ENCODE peak calls at places on chromosomes 5 and 9, in five cellular contexts. One of them, this sample, is unnamed.

GRCh38 chr5:135456238-135457099 is 4.3 kb upstream of the TIFAB start:
- DNase-seq in mesothelial cell of epicardium: no peak
- DNase-seq in bronchial epithelial cell: peak; percentile 91
- DNase-seq in Calu3: peak; percentile 13
- DNase-seq in brain microvascular endothelial cell: peak; percentile 83
- DNase-seq in this sample: no peak

GRCh38 chr9:89422151-89422918 is 75.6 kb downstream of the SEMA4D start:
- DNase-seq in mesothelial cell of epicardium: no peak
- DNase-seq in bronchial epithelial cell: peak; percentile 43
- DNase-seq in Calu3: no peak
- DNase-seq in brain microvascular endothelial cell: peak; percentile 43
- DNase-seq in this sample: no peak

GRCh38 chr5:96816430-96816939 is 8.7 kb upstream of the ERAP1 start:
- DNase-seq in mesothelial cell of epicardium: no peak
- DNase-seq in bronchial epithelial cell: no peak
- DNase-seq in Calu3: no peak
- DNase-seq in brain microvascular endothelial cell: no peak
- DNase-seq in this sample: no peak

GRCh38 chr5:59923465-59923864 is 29.9 kb upstream of the PDE4D start:
- DNase-seq in mesothelial cell of epicardium: no peak
- DNase-seq in bronchial epithelial cell: peak; percentile 21
- DNase-seq in Calu3: peak; percentile 9
- DNase-seq in brain microvascular endothelial cell: peak; percentile 20
- DNase-seq in this sample: no peak

GRCh38 chr9:21096172-21096900 is 18.6 kb upstream of the IFNB1 start:
- DNase-seq in mesothelial cell of epicardium: no peak
- DNase-seq in bronchial epithelial cell: peak; percentile 78
- DNase-seq in Calu3: peak; percentile 7
- DNase-seq in brain microvascular endothelial cell: peak; percentile 26
- DNase-seq in this sample: no peak

GRCh38 chr9:19231126-19232035 is 888 bp downstream of the DENND4C start:
- DNase-seq in mesothelial cell of epicardium: no peak
- DNase-seq in bronchial epithelial cell: peak; percentile 32
- DNase-seq in Calu3: peak; percentile 12
- DNase-seq in brain microvascular endothelial cell: peak; percentile 2
- DNase-seq in this sample: no peak

GRCh38 chr5:19488786-19489185 is 499.2 kb downstream of the CDH18 start:
- DNase-seq in mesothelial cell of epicardium: no peak
- DNase-seq in bronchial epithelial cell: no peak
- DNase-seq in Calu3: no peak
- DNase-seq in brain microvascular endothelial cell: no peak
- DNase-seq in this sample: no peak

GRCh38 chr9:137434498-137435380 is 6.4 kb downstream of the ENTPD8 start:
- DNase-seq in mesothelial cell of epicardium: no peak
- DNase-seq in bronchial epithelial cell: no peak
- DNase-seq in Calu3: no peak
- DNase-seq in brain microvascular endothelial cell: no peak
- DNase-seq in this sample: peak; percentile 10

GRCh38 chr9:16726718-16727451 is 143.6 kb downstream of the BNC2 start:
- DNase-seq in mesothelial cell of epicardium: peak; percentile 88
- DNase-seq in bronchial epithelial cell: peak; percentile 53
- DNase-seq in Calu3: peak; percentile 51
- DNase-seq in brain microvascular endothelial cell: peak; percentile 83
- DNase-seq in this sample: peak; percentile 69

GRCh38 chr9:22528485-22528884 is 81.9 kb downstream of the DMRTA1 start:
- DNase-seq in mesothelial cell of epicardium: no peak
- DNase-seq in bronchial epithelial cell: no peak
- DNase-seq in Calu3: no peak
- DNase-seq in brain microvascular endothelial cell: no peak
- DNase-seq in this sample: no peak

GRCh38 chr9:70988551-70988950 is 132.9 kb downstream of the TRPM3 start:
- DNase-seq in mesothelial cell of epicardium: no peak
- DNase-seq in bronchial epithelial cell: no peak
- DNase-seq in Calu3: no peak
- DNase-seq in brain microvascular endothelial cell: no peak
- DNase-seq in this sample: no peak

GRCh38 chr5:100900142-100900795 is 2.8 kb downstream of the ST8SIA4 start:
- DNase-seq in mesothelial cell of epicardium: peak; percentile 39
- DNase-seq in bronchial epithelial cell: peak; percentile 33
- DNase-seq in Calu3: no peak
- DNase-seq in brain microvascular endothelial cell: peak; percentile 43
- DNase-seq in this sample: no peak

GRCh38 chr5:178854284-178854683 is 5.5 kb upstream of the ZNF354B start:
- DNase-seq in mesothelial cell of epicardium: no peak
- DNase-seq in bronchial epithelial cell: no peak
- DNase-seq in Calu3: no peak
- DNase-seq in brain microvascular endothelial cell: no peak
- DNase-seq in this sample: no peak

GRCh38 chr5:2270467-2270866 is 387.7 kb upstream of the IRX4 start:
- DNase-seq in mesothelial cell of epicardium: no peak
- DNase-seq in bronchial epithelial cell: no peak
- DNase-seq in Calu3: no peak
- DNase-seq in brain microvascular endothelial cell: no peak
- DNase-seq in this sample: no peak

GRCh38 chr9:22265534-22265933 is 181.1 kb upstream of the DMRTA1 start:
- DNase-seq in mesothelial cell of epicardium: no peak
- DNase-seq in bronchial epithelial cell: no peak
- DNase-seq in Calu3: no peak
- DNase-seq in brain microvascular endothelial cell: no peak
- DNase-seq in this sample: no peak

GRCh38 chr9:136078498-136079011 is 16.5 kb downstream of the NACC2 start:
- DNase-seq in mesothelial cell of epicardium: no peak
- DNase-seq in bronchial epithelial cell: no peak
- DNase-seq in Calu3: no peak
- DNase-seq in brain microvascular endothelial cell: no peak
- DNase-seq in this sample: no peak

GRCh38 chr5:177982072-177982727 is 13.8 kb downstream of the PROP1 start:
- DNase-seq in mesothelial cell of epicardium: no peak
- DNase-seq in bronchial epithelial cell: no peak
- DNase-seq in Calu3: peak; percentile 60
- DNase-seq in brain microvascular endothelial cell: no peak
- DNase-seq in this sample: no peak

GRCh38 chr9:129307227-129307970 is 129.3 kb upstream of the IER5L start:
- DNase-seq in mesothelial cell of epicardium: no peak
- DNase-seq in bronchial epithelial cell: peak; percentile 12
- DNase-seq in Calu3: no peak
- DNase-seq in brain microvascular endothelial cell: no peak
- DNase-seq in this sample: no peak

GRCh38 chr9:34552606-34552981 is 29.8 kb upstream of the ENHO start:
- DNase-seq in mesothelial cell of epicardium: no peak
- DNase-seq in bronchial epithelial cell: no peak
- DNase-seq in Calu3: no peak
- DNase-seq in brain microvascular endothelial cell: no peak
- DNase-seq in this sample: no peak

GRCh38 chr9:16640649-16641048 is 229.8 kb downstream of the BNC2 start:
- DNase-seq in mesothelial cell of epicardium: no peak
- DNase-seq in bronchial epithelial cell: no peak
- DNase-seq in Calu3: no peak
- DNase-seq in brain microvascular endothelial cell: no peak
- DNase-seq in this sample: no peak

GRCh38 chr9:129703121-129703520 is 37.7 kb downstream of the PRRX2 start:
- DNase-seq in mesothelial cell of epicardium: no peak
- DNase-seq in bronchial epithelial cell: no peak
- DNase-seq in Calu3: no peak
- DNase-seq in brain microvascular endothelial cell: no peak
- DNase-seq in this sample: no peak

GRCh38 chr9:20838218-20838617 is 154.2 kb downstream of the FOCAD start:
- DNase-seq in mesothelial cell of epicardium: no peak
- DNase-seq in bronchial epithelial cell: peak; percentile 18
- DNase-seq in Calu3: no peak
- DNase-seq in brain microvascular endothelial cell: no peak
- DNase-seq in this sample: no peak

GRCh38 chr9:37302277-37302676 is 120.2 kb upstream of the GRHPR start:
- DNase-seq in mesothelial cell of epicardium: no peak
- DNase-seq in bronchial epithelial cell: no peak
- DNase-seq in Calu3: no peak
- DNase-seq in brain microvascular endothelial cell: no peak
- DNase-seq in this sample: no peak

GRCh38 chr9:87193925-87194380 is 246.6 kb upstream of the GAS1 start:
- DNase-seq in mesothelial cell of epicardium: no peak
- DNase-seq in bronchial epithelial cell: peak; percentile 41
- DNase-seq in Calu3: no peak
- DNase-seq in brain microvascular endothelial cell: peak; percentile 86
- DNase-seq in this sample: no peak

GRCh38 chr5:113022661-113023060 is 46.1 kb downstream of the DCP2 start:
- DNase-seq in mesothelial cell of epicardium: no peak
- DNase-seq in bronchial epithelial cell: peak; percentile 54
- DNase-seq in Calu3: no peak
- DNase-seq in brain microvascular endothelial cell: no peak
- DNase-seq in this sample: no peak

GRCh38 chr5:138180183-138180782 is 1.4 kb downstream of the KIF20A start:
- DNase-seq in mesothelial cell of epicardium: no peak
- DNase-seq in bronchial epithelial cell: peak; percentile 84
- DNase-seq in Calu3: peak; percentile 35
- DNase-seq in brain microvascular endothelial cell: peak; percentile 54
- DNase-seq in this sample: no peak

GRCh38 chr5:9015937-9016270 is 530.0 kb downstream of the SEMA5A start:
- DNase-seq in mesothelial cell of epicardium: no peak
- DNase-seq in bronchial epithelial cell: no peak
- DNase-seq in Calu3: no peak
- DNase-seq in brain microvascular endothelial cell: peak; percentile 32
- DNase-seq in this sample: no peak

GRCh38 chr9:91162784-91163440 is 198.8 kb downstream of the AUH start:
- DNase-seq in mesothelial cell of epicardium: no peak
- DNase-seq in bronchial epithelial cell: peak; percentile 29
- DNase-seq in Calu3: peak; percentile 14
- DNase-seq in brain microvascular endothelial cell: no peak
- DNase-seq in this sample: no peak

GRCh38 chr9:107488400-107489143 is 997 bp downstream of the KLF4 start:
- DNase-seq in mesothelial cell of epicardium: peak; percentile 58
- DNase-seq in bronchial epithelial cell: peak; percentile 37
- DNase-seq in Calu3: peak; percentile 47
- DNase-seq in brain microvascular endothelial cell: peak; percentile 47
- DNase-seq in this sample: peak; percentile 23

DNA sequence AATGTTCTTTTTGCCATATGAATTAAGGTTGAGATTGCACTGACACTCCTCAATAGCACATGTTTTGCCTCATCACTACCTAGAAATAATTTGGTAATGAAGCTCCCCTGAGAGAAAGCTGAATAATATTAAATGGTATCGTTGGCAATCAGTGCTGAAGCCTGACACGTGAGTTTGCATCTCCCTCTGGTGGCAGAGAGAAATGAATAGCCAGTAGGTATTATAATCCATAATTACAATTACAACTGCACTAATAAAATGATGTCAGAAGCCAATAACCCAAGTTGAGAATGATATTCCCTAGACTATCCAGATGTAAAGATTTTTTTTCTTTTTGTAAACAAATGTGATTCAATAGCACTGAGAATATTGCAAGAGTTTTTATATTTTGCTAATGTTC is 700.3 kb downstream of the PTPRD start:
- DNase-seq in mesothelial cell of epicardium: no peak
- DNase-seq in bronchial epithelial cell: peak; percentile 15
- DNase-seq in Calu3: no peak
- DNase-seq in brain microvascular endothelial cell: peak; percentile 4
- DNase-seq in this sample: no peak
- TF ChIP-seq CTCF in mesothelial cell of epicardium: no peak
- TF ChIP-seq CTCF in bronchial epithelial cell: peak; percentile 31
- TF ChIP-seq CTCF in Calu3: peak; percentile 12
- TF ChIP-seq CTCF in brain microvascular endothelial cell: peak; percentile 59
- TF ChIP-seq CTCF in this sample: peak; percentile 40

GRCh38 chr5:69368458-69369368 is 607 bp downstream of the AK6 start:
- DNase-seq in mesothelial cell of epicardium: no peak
- DNase-seq in bronchial epithelial cell: peak; percentile 38
- DNase-seq in Calu3: peak; percentile 5
- DNase-seq in brain microvascular endothelial cell: peak; percentile 15
- DNase-seq in this sample: no peak

GRCh38 chr5:69360442-69360841 is 8.9 kb downstream of the AK6 start:
- DNase-seq in mesothelial cell of epicardium: no peak
- DNase-seq in bronchial epithelial cell: no peak
- DNase-seq in Calu3: no peak
- DNase-seq in brain microvascular endothelial cell: no peak
- DNase-seq in this sample: no peak

GRCh38 chr5:69364850-69365249 is 4.5 kb downstream of the AK6 start:
- DNase-seq in mesothelial cell of epicardium: no peak
- DNase-seq in bronchial epithelial cell: peak; percentile 4
- DNase-seq in Calu3: no peak
- DNase-seq in brain microvascular endothelial cell: no peak
- DNase-seq in this sample: no peak

GRCh38 chr5:69367697-69368279 is 1.5 kb downstream of the AK6 start:
- DNase-seq in mesothelial cell of epicardium: no peak
- DNase-seq in bronchial epithelial cell: no peak
- DNase-seq in Calu3: no peak
- DNase-seq in brain microvascular endothelial cell: no peak
- DNase-seq in this sample: no peak

GRCh38 chr5:69364414-69364813 is 4.9 kb downstream of the AK6 start:
- DNase-seq in mesothelial cell of epicardium: no peak
- DNase-seq in bronchial epithelial cell: peak; percentile 17
- DNase-seq in Calu3: no peak
- DNase-seq in brain microvascular endothelial cell: peak; percentile 13
- DNase-seq in this sample: no peak
- TF ChIP-seq CTCF in mesothelial cell of epicardium: no peak
- TF ChIP-seq CTCF in bronchial epithelial cell: peak; percentile 19
- TF ChIP-seq CTCF in Calu3: no peak
- TF ChIP-seq CTCF in brain microvascular endothelial cell: peak; percentile 50
- TF ChIP-seq CTCF in this sample: peak; percentile 48

GRCh38 chr5:127907907-127908306 is 175.7 kb upstream of the SLC12A2 start:
- DNase-seq in mesothelial cell of epicardium: no peak
- DNase-seq in bronchial epithelial cell: no peak
- DNase-seq in Calu3: no peak
- DNase-seq in brain microvascular endothelial cell: no peak
- DNase-seq in this sample: no peak

GRCh38 chr5:127909821-127910220 is 173.7 kb upstream of the SLC12A2 start:
- DNase-seq in mesothelial cell of epicardium: no peak
- DNase-seq in bronchial epithelial cell: no peak
- DNase-seq in Calu3: no peak
- DNase-seq in brain microvascular endothelial cell: no peak
- DNase-seq in this sample: no peak

GRCh38 chr5:127906562-127907204 is 176.9 kb upstream of the SLC12A2 start:
- DNase-seq in mesothelial cell of epicardium: no peak
- DNase-seq in bronchial epithelial cell: no peak
- DNase-seq in Calu3: no peak
- DNase-seq in brain microvascular endothelial cell: no peak
- DNase-seq in this sample: no peak

GRCh38 chr5:127910307-127910956 is 173.1 kb upstream of the SLC12A2 start:
- DNase-seq in mesothelial cell of epicardium: no peak
- DNase-seq in bronchial epithelial cell: no peak
- DNase-seq in Calu3: no peak
- DNase-seq in brain microvascular endothelial cell: no peak
- DNase-seq in this sample: no peak

DNA sequence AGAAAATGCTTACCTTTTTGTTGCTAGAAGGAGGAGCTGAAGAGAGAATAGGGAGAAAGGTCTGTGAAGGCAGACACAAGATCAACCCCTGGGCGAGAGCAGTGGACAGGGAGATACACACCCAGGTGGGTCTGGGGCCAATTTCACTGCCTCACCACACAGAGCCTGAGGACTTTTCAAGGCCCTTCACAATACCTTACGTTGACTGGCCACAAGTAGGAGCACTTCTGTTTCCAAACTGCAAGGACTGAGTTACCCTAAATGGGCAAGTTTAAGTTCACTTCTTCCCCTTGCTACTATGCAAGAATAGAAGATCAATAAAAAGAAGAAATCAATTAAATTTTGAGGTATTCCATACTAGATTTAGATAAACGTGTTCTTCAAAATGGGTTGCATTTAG is 174.5 kb upstream of the SLC12A2 start:
- DNase-seq in mesothelial cell of epicardium: no peak
- DNase-seq in bronchial epithelial cell: peak; percentile 70
- DNase-seq in Calu3: peak; percentile 71
- DNase-seq in brain microvascular endothelial cell: peak; percentile 27
- DNase-seq in this sample: no peak
- TF ChIP-seq CTCF in mesothelial cell of epicardium: no peak
- TF ChIP-seq CTCF in bronchial epithelial cell: peak; percentile 79
- TF ChIP-seq CTCF in Calu3: peak; percentile 72
- TF ChIP-seq CTCF in brain microvascular endothelial cell: peak; percentile 79
- TF ChIP-seq CTCF in this sample: peak; percentile 59

GRCh38 chr9:120612218-120612617 is 32.3 kb upstream of the CDK5RAP2 start:
- DNase-seq in mesothelial cell of epicardium: no peak
- DNase-seq in bronchial epithelial cell: peak; percentile 23
- DNase-seq in Calu3: no peak
- DNase-seq in brain microvascular endothelial cell: no peak
- DNase-seq in this sample: no peak
- TF ChIP-seq CTCF in mesothelial cell of epicardium: no peak
- TF ChIP-seq CTCF in bronchial epithelial cell: peak; percentile 15
- TF ChIP-seq CTCF in Calu3: no peak
- TF ChIP-seq CTCF in brain microvascular endothelial cell: peak; percentile 56
- TF ChIP-seq CTCF in this sample: peak; percentile 38